ENCODE peak calls at places on chromosomes 3 and 15, in four cellular contexts. One of them, this sample, is unnamed.

GRCh38 chr3:197513953-197514785 is 41.6 kb downstream of the BDH1 start:
- DNase-seq in coronary artery: no peak
- DNase-seq in AG04449: no peak
- DNase-seq in A549: no peak
- DNase-seq in this sample: no peak

GRCh38 chr3:141421639-141422319 is 53.5 kb downstream of the ZBTB38 start:
- DNase-seq in coronary artery: no peak
- DNase-seq in AG04449: no peak
- DNase-seq in A549: no peak
- DNase-seq in this sample: no peak

GRCh38 chr3:148957586-148957985 is 33.8 kb upstream of the GYG1 start:
- DNase-seq in coronary artery: no peak
- DNase-seq in AG04449: no peak
- DNase-seq in A549: no peak
- DNase-seq in this sample: no peak

GRCh38 chr15:63497642-63498100 is 6.7 kb upstream of the USP3 start:
- DNase-seq in coronary artery: no peak
- DNase-seq in AG04449: no peak
- DNase-seq in A549: no peak
- DNase-seq in this sample: peak; percentile 92

GRCh38 chr3:174153875-174154274 is 705.3 kb upstream of the NAALADL2 start:
- DNase-seq in coronary artery: no peak
- DNase-seq in AG04449: no peak
- DNase-seq in A549: no peak
- DNase-seq in this sample: no peak

GRCh38 chr3:44363591-44363990 is 25.0 kb downstream of the TCAIM start:
- DNase-seq in coronary artery: no peak
- DNase-seq in AG04449: no peak
- DNase-seq in A549: peak; percentile 5
- DNase-seq in this sample: no peak

GRCh38 chr15:89898628-89899302 is 5.0 kb upstream of the AP3S2 start:
- DNase-seq in coronary artery: no peak
- DNase-seq in AG04449: no peak
- DNase-seq in A549: peak; percentile 95
- DNase-seq in this sample: no peak

GRCh38 chr3:169865176-169865800 is 4.4 kb downstream of the LRRC31 start:
- DNase-seq in coronary artery: no peak
- DNase-seq in AG04449: no peak
- DNase-seq in A549: no peak
- DNase-seq in this sample: peak; percentile 46

DNA sequence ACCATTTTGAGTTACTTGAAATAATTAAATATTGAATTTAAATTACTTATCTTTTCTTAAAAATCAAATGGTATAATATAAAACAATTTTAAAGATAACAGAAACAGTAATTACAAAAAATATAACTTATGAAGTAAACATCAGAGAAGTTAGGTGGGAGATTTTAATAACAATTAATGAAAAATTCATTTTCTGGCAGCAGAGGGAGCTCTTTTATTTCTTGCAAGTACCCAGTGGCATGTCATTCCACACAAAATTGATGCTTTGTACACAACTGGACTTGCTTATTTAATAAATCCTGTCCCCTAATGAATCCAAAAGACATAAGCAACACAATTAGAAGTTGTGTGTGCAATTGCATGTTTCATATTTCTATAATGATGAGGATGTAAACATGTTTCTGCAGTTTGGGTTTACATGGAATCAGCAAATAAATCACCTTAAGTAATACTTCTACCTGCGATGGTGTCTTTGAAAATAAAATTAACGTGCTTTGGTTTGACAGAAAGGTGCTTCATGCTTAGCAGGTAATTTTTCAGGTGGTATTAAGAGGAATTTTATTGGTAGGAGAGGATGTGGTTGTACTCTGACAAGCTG is 861.3 kb downstream of the ZPLD1 start:
- DNase-seq in coronary artery: no peak
- DNase-seq in AG04449: no peak
- DNase-seq in A549: no peak
- DNase-seq in this sample: no peak
- TF ChIP-seq CTCF in coronary artery: no peak
- TF ChIP-seq CTCF in AG04449: peak; percentile 2
- TF ChIP-seq CTCF in A549: peak; percentile 37
- TF ChIP-seq CTCF in this sample: no peak

GRCh38 chr3:172982731-172983364 is 158.2 kb downstream of the SPATA16 start:
- DNase-seq in coronary artery: no peak
- DNase-seq in AG04449: no peak
- DNase-seq in A549: no peak
- DNase-seq in this sample: no peak
- TF ChIP-seq CTCF in coronary artery: no peak
- TF ChIP-seq CTCF in AG04449: no peak
- TF ChIP-seq CTCF in A549: peak; percentile 29
- TF ChIP-seq CTCF in this sample: no peak

DNA sequence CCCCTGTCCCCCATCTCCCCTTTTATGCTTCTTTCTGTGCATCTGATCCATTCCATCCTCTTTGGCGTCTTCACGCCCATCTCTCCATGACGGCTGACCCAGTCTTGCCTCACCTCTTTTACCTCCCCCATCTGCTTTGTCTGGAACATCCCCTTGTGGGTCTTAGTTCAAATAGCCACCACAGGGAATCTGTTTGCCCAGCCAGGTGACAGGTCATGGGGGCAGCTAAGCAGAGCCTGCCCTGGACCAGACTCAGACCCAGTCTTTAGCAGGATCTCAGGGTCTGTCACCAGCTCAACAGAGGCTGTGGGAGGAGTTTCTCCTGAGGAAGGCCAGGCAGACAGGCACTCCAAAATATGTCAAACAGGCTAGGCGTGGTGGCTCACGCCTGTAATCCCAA is 28.1 kb downstream of the COLQ start:
- DNase-seq in coronary artery: no peak
- DNase-seq in AG04449: no peak
- DNase-seq in A549: no peak
- DNase-seq in this sample: no peak
- TF ChIP-seq CTCF in coronary artery: no peak
- TF ChIP-seq CTCF in AG04449: no peak
- TF ChIP-seq CTCF in A549: no peak
- TF ChIP-seq CTCF in this sample: no peak

GRCh38 chr15:69061414-69061842 is 46.9 kb downstream of the NOX5 start:
- DNase-seq in coronary artery: no peak
- DNase-seq in AG04449: no peak
- DNase-seq in A549: no peak
- DNase-seq in this sample: no peak
- TF ChIP-seq CTCF in coronary artery: no peak
- TF ChIP-seq CTCF in AG04449: no peak
- TF ChIP-seq CTCF in A549: no peak
- TF ChIP-seq CTCF in this sample: no peak

This sample was measured in CD14-positive monocyte.